ENCODE peak calls at places on chromosome 20, in five cellular contexts. V, K, H, G and E are unnamed samples.
A peak's percentile ranks its signal among the peaks of the same experiment; 100 is the strongest.

GRCh38 chr20:45952861-45953260 is 18.4 kb downstream of the PCIF1 start:
- DNase-seq in G (no peak), V (no peak), K (no peak), H (no peak), E (no peak)

GRCh38 chr20:51569815-51570741 is 27.6 kb upstream of the NFATC2 start:
- DNase-seq in G (peak; percentile 48), V (peak; percentile 29), H (no peak), K (peak; percentile 68), E (no peak)

GRCh38 chr20:1894471-1894950 is 696 bp upstream of the SIRPA start:
- DNase-seq in K (no peak), H (no peak), V (peak; percentile 71), G (peak; percentile 58), E (peak; percentile 47)

GRCh38 chr20:11850901-11851300 is 66.8 kb upstream of the BTBD3 start:
- DNase-seq in G (no peak), V (peak; percentile 72), H (no peak), K (peak; percentile 78), E (no peak)

GRCh38 chr20:31669876-31670275 is 32.2 kb downstream of the COX4I2 start:
- DNase-seq in H (no peak), V (no peak), G (no peak), K (no peak), E (no peak)

GRCh38 chr20:4468114-4468513 is 253.6 kb upstream of the PRND start:
- DNase-seq in H (no peak), G (no peak), V (no peak), K (no peak), E (no peak)

GRCh38 chr20:17863577-17864292 is 104.9 kb downstream of the SNX5 start:
- DNase-seq in K (no peak), G (no peak), V (peak; percentile 41), H (no peak), E (peak; percentile 32)

GRCh38 chr20:22449115-22449973 is 135.0 kb downstream of the FOXA2 start:
- DNase-seq in V (no peak), G (no peak), K (no peak), H (no peak), E (peak; percentile 78)

GRCh38 chr20:51803157-51803854 is 985 bp upstream of the SALL4 start:
- DNase-seq in K (peak; percentile 48), G (no peak), V (peak; percentile 66), H (no peak), E (no peak)

GRCh38 chr20:37706298-37706697 is 12.5 kb downstream of the CTNNBL1 start:
- DNase-seq in G (no peak), K (no peak), V (no peak), H (no peak), E (no peak)

GRCh38 chr20:32282461-32282860 is 5.0 kb downstream of the KIF3B start:
- DNase-seq in H (no peak), K (no peak), V (no peak), G (peak; percentile 57), E (peak; percentile 94)

GRCh38 chr20:8635837-8636236 is 433.1 kb upstream of the PLCB4 start:
- DNase-seq in K (no peak), G (no peak), H (no peak), V (no peak), E (no peak)

GRCh38 chr20:14622796-14623195 is 285.4 kb upstream of the FLRT3 start:
- DNase-seq in G (no peak), V (peak; percentile 42), K (peak; percentile 21), H (no peak), E (no peak)

GRCh38 chr20:878511-879307 is 37.4 kb downstream of the ANGPT4 start:
- DNase-seq in G (no peak), H (no peak), K (peak; percentile 19), V (peak; percentile 11), E (no peak)

GRCh38 chr20:40769677-40770285 is 80.7 kb upstream of the MAFB start:
- DNase-seq in K (no peak), G (no peak), V (no peak), H (no peak), E (no peak)

GRCh38 chr20:20955837-20956236 is 150.3 kb downstream of the LINC00237 start:
- DNase-seq in G (no peak), V (no peak), H (no peak), K (no peak), E (no peak)